ENCODE peak calls at places on chromosomes 16 and 17, in nine cellular contexts. W, Y, V, N, A, I, R, E and Q are unnamed samples. For H3K36me3, the result is how much of the 10 kb centered on the place peaks cover.

GRCh38 chr16:72827907-72828306 is 220.0 kb downstream of the ZFHX3 start:
- DNase-seq in I (no peak), W (no peak), Y (no peak), E (no peak), A (no peak), N (no peak), R (no peak), V (no peak), Q (no peak)

GRCh38 chr17:27552467-27552779 is 78.6 kb upstream of the LGALS9 start:
- DNase-seq in Y (no peak), N (no peak), R (no peak), A (peak), E (peak), V (no peak), W (no peak), I (peak), Q (no peak)

GRCh38 chr17:42078396-42079042 is 19.8 kb downstream of the ZNF385C start:
- DNase-seq in E (no peak), Y (peak), N (no peak), A (no peak), R (no peak), W (no peak), V (no peak), I (no peak), Q (no peak)

GRCh38 chr17:81365601-81366585 is 29.4 kb upstream of the BAHCC1 start:
- DNase-seq in A (peak), V (peak), R (peak), I (no peak), W (no peak), E (peak), N (no peak), Y (no peak), Q (no peak)

GRCh38 chr16:51137097-51137496 is 14.0 kb downstream of the SALL1 start:
- DNase-seq in W (no peak), I (no peak), N (no peak), E (no peak), A (no peak), R (no peak), Y (no peak), V (no peak), Q (no peak)

GRCh38 chr17:30970757-30971567 is at the start of gene RNF135:
- DNase-seq in V (peak), A (peak), W (peak), I (peak), Y (peak), E (peak), R (peak), N (peak), Q (peak)

GRCh38 chr17:79979841-79980215 is 55.8 kb downstream of the TBC1D16 start:
- DNase-seq in N (no peak), V (no peak), Y (no peak), W (peak), A (no peak), I (no peak), R (no peak), E (no peak), Q (no peak)

GRCh38 chr17:5249615-5250014 is 15.0 kb upstream of the SCIMP start:
- DNase-seq in N (peak), A (peak), Y (peak), V (peak), R (peak), E (peak), W (peak), I (peak), Q (peak)

GRCh38 chr17:49760909-49761558 is 2.9 kb downstream of the FAM117A start:
- DNase-seq in V (no peak), E (no peak), Y (no peak), A (no peak), I (no peak), N (peak), W (no peak), R (no peak), Q (no peak)

GRCh38 chr16:2860826-2861567 is 3.0 kb upstream of the PRSS22 start:
- DNase-seq in R (no peak), V (no peak), W (no peak), I (no peak), N (no peak), E (no peak), A (peak), Y (no peak), Q (no peak)

GRCh38 chr17:9256361-9256943 is 235.1 kb downstream of the NTN1 start:
- DNase-seq in I (no peak), W (no peak), N (no peak), E (no peak), Y (no peak), A (no peak), V (no peak), R (no peak), Q (no peak)

GRCh38 chr17:19707728-19708221 is 8.6 kb downstream of the SLC47A2 start:
- DNase-seq in V (no peak), Y (peak), E (no peak), I (no peak), W (no peak), R (no peak), A (no peak), N (no peak), Q (no peak)

GRCh38 chr16:86789621-86790051 is 211.3 kb downstream of the FOXL1 start:
- DNase-seq in N (no peak), R (no peak), E (no peak), W (no peak), Y (no peak), V (no peak), I (peak), A (peak), Q (no peak)
- H3K4me3 ChIP-seq in N (no peak), R (no peak), E (no peak), W (no peak), Y (no peak), V (no peak), I (no peak), A (no peak), Q (no peak)

GRCh38 chr17:7575959-7576358 is 3.5 kb upstream of the CD68 start:
- DNase-seq in I (no peak), E (no peak), A (no peak), Y (no peak), N (no peak), V (no peak), W (no peak), R (no peak), Q (no peak)
- H3K36me3 ChIP-seq in I (half or more), E (under half), A (half or more), Y (under half), N (under half), V (under half), W (half or more), R (under half), Q (under half)

GRCh38 chr17:60496051-60496450 is 30.0 kb downstream of the APPBP2 start:
- DNase-seq in E (no peak), R (no peak), Y (no peak), I (no peak), A (no peak), N (no peak), W (no peak), V (no peak), Q (peak)

GRCh38 chr17:60493847-60494321 is 32.2 kb downstream of the APPBP2 start:
- DNase-seq in N (no peak), I (peak), Y (no peak), A (no peak), V (no peak), W (no peak), R (no peak), E (no peak), Q (no peak)

GRCh38 chr17:60495260-60495659 is 30.8 kb downstream of the APPBP2 start:
- DNase-seq in A (no peak), V (no peak), I (no peak), E (no peak), N (no peak), W (no peak), Y (no peak), R (no peak), Q (no peak)

GRCh38 chr17:60491771-60492170 is 34.3 kb downstream of the APPBP2 start:
- DNase-seq in V (no peak), N (no peak), R (no peak), W (no peak), E (no peak), A (no peak), Y (no peak), I (no peak), Q (no peak)
- H3K4me3 ChIP-seq in V (no peak), N (no peak), R (no peak), W (no peak), E (no peak), A (no peak), Y (no peak), I (no peak), Q (no peak)

DNA sequence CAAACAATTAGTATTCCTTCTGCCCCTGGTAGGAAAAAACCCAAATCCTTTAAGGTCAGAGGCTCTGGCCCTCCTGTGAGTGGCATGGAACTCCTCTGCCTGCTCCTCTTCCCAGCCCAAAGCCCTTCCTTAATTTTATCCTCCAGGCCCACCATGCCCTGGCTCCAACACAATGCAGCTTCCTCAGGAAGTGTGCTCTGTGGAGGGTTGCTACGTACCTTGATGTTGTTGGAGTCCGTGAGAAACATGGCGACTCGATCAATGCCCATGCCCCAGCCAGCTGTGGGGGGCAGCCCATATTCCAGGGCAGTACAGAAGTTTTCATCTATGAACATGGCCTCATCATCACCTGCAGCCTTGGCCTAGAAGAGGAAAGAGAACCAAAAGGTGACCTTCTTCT is 5.3 kb upstream of the ADAT1 start:
- DNase-seq in A (no peak), W (no peak), V (no peak), E (no peak), I (no peak), R (no peak), N (no peak), Y (no peak), Q (no peak)
- H3K36me3 ChIP-seq in A (under half), W (half or more), V (half or more), E (under half), I (half or more), R (under half), N (under half), Y (under half), Q (under half)